ENCODE peak calls at places on chromosomes 7 and 10, in four cellular contexts. One of them, this sample, is unnamed.

GRCh38 chr10:127612-128432 is 7.4 kb upstream of the ZMYND11 start:
- DNase-seq in heart left ventricle: no peak
- DNase-seq in body of pancreas: no peak
- DNase-seq in BJ: no peak
- DNase-seq in this sample: no peak

GRCh38 chr7:135253851-135254815 is 20.5 kb downstream of the STRA8 start:
- DNase-seq in BJ: peak; percentile 31
- DNase-seq in heart left ventricle: peak; percentile 83
- DNase-seq in body of pancreas: peak; percentile 32
- DNase-seq in this sample: peak; percentile 42

GRCh38 chr7:52616552-52616951 is 418.9 kb upstream of the POM121L12 start:
- DNase-seq in heart left ventricle: no peak
- DNase-seq in body of pancreas: no peak
- DNase-seq in BJ: no peak
- DNase-seq in this sample: no peak

GRCh38 chr7:105224884-105225651 is 163.7 kb downstream of the SRPK2 start:
- DNase-seq in body of pancreas: peak; percentile 33
- DNase-seq in BJ: peak; percentile 58
- DNase-seq in heart left ventricle: no peak
- DNase-seq in this sample: peak; percentile 85

GRCh38 chr10:74145133-74145532 is 5.5 kb downstream of the AP3M1 start:
- DNase-seq in body of pancreas: no peak
- DNase-seq in heart left ventricle: no peak
- DNase-seq in BJ: peak; percentile 74
- DNase-seq in this sample: peak; percentile 53

GRCh38 chr7:26201261-26202018 is at the start of gene CBX3:
- DNase-seq in heart left ventricle: peak; percentile 91
- DNase-seq in BJ: no peak
- DNase-seq in body of pancreas: peak; percentile 86
- DNase-seq in this sample: peak; percentile 27

GRCh38 chr7:155545348-155545747 is 1.0 kb downstream of the CNPY1 start:
- DNase-seq in body of pancreas: no peak
- DNase-seq in heart left ventricle: no peak
- DNase-seq in BJ: no peak
- DNase-seq in this sample: no peak

GRCh38 chr10:116053910-116054309 is 219.1 kb downstream of the GFRA1 start:
- DNase-seq in heart left ventricle: no peak
- DNase-seq in BJ: no peak
- DNase-seq in body of pancreas: no peak
- DNase-seq in this sample: peak; percentile 31

GRCh38 chr10:112278871-112279270 is 4.3 kb upstream of the TECTB start:
- DNase-seq in body of pancreas: no peak
- DNase-seq in BJ: no peak
- DNase-seq in heart left ventricle: no peak
- DNase-seq in this sample: no peak

GRCh38 chr10:70779685-70780369 is 5.3 kb downstream of the TBATA start:
- DNase-seq in heart left ventricle: no peak
- DNase-seq in BJ: no peak
- DNase-seq in body of pancreas: no peak
- DNase-seq in this sample: no peak

GRCh38 chr10:5447611-5448071 is 35.3 kb downstream of the NET1 start:
- DNase-seq in body of pancreas: no peak
- DNase-seq in BJ: no peak
- DNase-seq in heart left ventricle: no peak
- DNase-seq in this sample: no peak

GRCh38 chr10:93815304-93816091 is 57.8 kb downstream of the LGI1 start:
- DNase-seq in heart left ventricle: no peak
- DNase-seq in BJ: no peak
- DNase-seq in body of pancreas: no peak
- DNase-seq in this sample: no peak

GRCh38 chr10:71697938-71698709 is 21.5 kb downstream of the C10orf105 start:
- DNase-seq in body of pancreas: no peak
- DNase-seq in BJ: no peak
- DNase-seq in heart left ventricle: no peak
- DNase-seq in this sample: no peak

GRCh38 chr10:97780991-97781540 is 9.3 kb upstream of the SFRP5 start:
- DNase-seq in body of pancreas: no peak
- DNase-seq in BJ: no peak
- DNase-seq in heart left ventricle: no peak
- DNase-seq in this sample: no peak

GRCh38 chr10:61284222-61284890 is 168.8 kb downstream of the TMEM26 start:
- DNase-seq in heart left ventricle: no peak
- DNase-seq in BJ: peak; percentile 26
- DNase-seq in body of pancreas: no peak
- DNase-seq in this sample: no peak

GRCh38 chr7:106284516-106285050 is at the start of gene NAMPT:
- DNase-seq in body of pancreas: peak; percentile 63
- DNase-seq in BJ: no peak
- DNase-seq in heart left ventricle: peak; percentile 53
- DNase-seq in this sample: no peak

GRCh38 chr7:129161524-129161923 is 17.0 kb downstream of the TSPAN33 start:
- DNase-seq in heart left ventricle: no peak
- DNase-seq in body of pancreas: no peak
- DNase-seq in BJ: no peak
- DNase-seq in this sample: no peak

GRCh38 chr10:96768136-96768535 is 47.8 kb upstream of the PIK3AP1 start:
- DNase-seq in body of pancreas: no peak
- DNase-seq in heart left ventricle: no peak
- DNase-seq in BJ: no peak
- DNase-seq in this sample: no peak

GRCh38 chr7:133845005-133845404 is 282.1 kb upstream of the LRGUK start:
- DNase-seq in body of pancreas: no peak
- DNase-seq in heart left ventricle: no peak
- DNase-seq in BJ: no peak
- DNase-seq in this sample: no peak

GRCh38 chr7:27419581-27420177 is 177.1 kb downstream of the EVX1 start:
- DNase-seq in heart left ventricle: no peak
- DNase-seq in BJ: no peak
- DNase-seq in body of pancreas: no peak
- DNase-seq in this sample: no peak

GRCh38 chr10:67883710-67884312 is 645 bp upstream of the SIRT1 start:
- DNase-seq in body of pancreas: no peak
- DNase-seq in heart left ventricle: no peak
- DNase-seq in BJ: no peak
- DNase-seq in this sample: no peak

GRCh38 chr7:100220833-100221718 is 1.3 kb downstream of the PVRIG start:
- DNase-seq in heart left ventricle: no peak
- DNase-seq in body of pancreas: no peak
- DNase-seq in BJ: no peak
- DNase-seq in this sample: no peak
- H3K4me3 ChIP-seq in heart left ventricle: no peak overlapping the region
- H3K4me3 ChIP-seq in body of pancreas: no peak overlapping the region
- H3K4me3 ChIP-seq in BJ: no peak overlapping the region
- H3K4me3 ChIP-seq in this sample: no peak overlapping the region

DNA sequence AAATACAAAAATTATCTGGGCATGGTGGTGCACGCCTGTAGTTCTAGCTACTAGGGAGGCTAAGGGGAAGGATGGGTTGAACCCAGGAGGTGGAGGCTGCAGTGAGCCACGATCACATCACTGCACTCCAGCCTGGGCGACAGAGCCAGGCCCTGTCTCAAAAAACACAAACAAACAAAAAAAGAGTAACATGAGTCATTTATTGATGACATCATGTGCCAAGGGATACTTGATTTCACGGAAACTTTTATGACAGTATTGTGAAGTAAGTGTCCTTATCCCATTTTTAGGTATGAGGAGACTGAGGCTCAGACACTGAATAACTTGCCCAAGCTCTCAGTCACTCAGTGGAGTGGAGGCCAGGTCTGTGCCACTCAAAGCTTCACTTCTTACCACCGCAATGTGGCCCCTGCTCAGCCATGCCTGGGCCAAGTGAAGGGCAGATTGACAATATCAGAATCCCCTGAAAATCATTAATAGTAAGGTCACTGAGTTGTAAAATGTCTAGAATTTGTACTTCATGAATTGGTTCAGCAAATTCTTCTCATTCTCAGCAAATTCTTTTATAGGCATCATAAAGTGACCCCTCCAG is 36.5 kb downstream of the EMX2 start:
- DNase-seq in body of pancreas: no peak
- DNase-seq in heart left ventricle: no peak
- DNase-seq in BJ: no peak
- DNase-seq in this sample: no peak
- H3K4me3 ChIP-seq in body of pancreas: no peak overlapping the region
- H3K4me3 ChIP-seq in heart left ventricle: no peak overlapping the region
- H3K4me3 ChIP-seq in BJ: no peak overlapping the region
- H3K4me3 ChIP-seq in this sample: no peak overlapping the region

GRCh38 chr7:3260425-3260762 is 40.7 kb upstream of the SDK1 start:
- DNase-seq in BJ: no peak
- DNase-seq in body of pancreas: no peak
- DNase-seq in heart left ventricle: no peak
- DNase-seq in this sample: no peak
- H3K4me3 ChIP-seq in BJ: peak overlapping the region; percentile 37
- H3K4me3 ChIP-seq in body of pancreas: no peak overlapping the region
- H3K4me3 ChIP-seq in heart left ventricle: peak overlapping the region; percentile 41
- H3K4me3 ChIP-seq in this sample: peak overlapping the region; percentile 55

DNA sequence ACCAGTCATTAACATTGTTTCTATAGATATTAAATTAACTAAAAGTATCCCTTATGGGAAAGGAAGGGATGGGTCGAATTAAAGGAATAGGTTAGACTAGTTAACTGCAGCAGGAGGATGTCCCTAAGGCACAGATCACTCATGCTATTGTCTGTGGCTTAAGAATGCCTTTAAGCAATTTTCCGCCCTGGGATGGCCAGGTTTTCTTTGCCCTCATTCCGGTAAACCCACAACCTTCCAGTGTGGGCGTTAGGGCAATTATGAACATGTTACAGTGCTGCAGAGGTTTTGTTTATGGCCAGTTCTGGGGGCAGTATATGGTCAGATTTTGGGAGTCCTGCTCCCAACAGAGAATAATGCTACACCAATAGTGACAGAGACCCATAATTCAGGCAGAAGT is 139.3 kb upstream of the CDK13 start:
- DNase-seq in body of pancreas: no peak
- DNase-seq in heart left ventricle: no peak
- DNase-seq in BJ: no peak
- DNase-seq in this sample: no peak
- H3K4me3 ChIP-seq in body of pancreas: no peak overlapping the region
- H3K4me3 ChIP-seq in heart left ventricle: no peak overlapping the region
- H3K4me3 ChIP-seq in BJ: no peak overlapping the region
- H3K4me3 ChIP-seq in this sample: no peak overlapping the region

GRCh38 chr7:123528265-123528664 is 6.1 kb downstream of the IQUB start:
- DNase-seq in BJ: no peak
- DNase-seq in body of pancreas: no peak
- DNase-seq in heart left ventricle: no peak
- DNase-seq in this sample: no peak
- H3K4me3 ChIP-seq in BJ: no peak overlapping the region
- H3K4me3 ChIP-seq in body of pancreas: no peak overlapping the region
- H3K4me3 ChIP-seq in heart left ventricle: no peak overlapping the region
- H3K4me3 ChIP-seq in this sample: no peak overlapping the region

DNA sequence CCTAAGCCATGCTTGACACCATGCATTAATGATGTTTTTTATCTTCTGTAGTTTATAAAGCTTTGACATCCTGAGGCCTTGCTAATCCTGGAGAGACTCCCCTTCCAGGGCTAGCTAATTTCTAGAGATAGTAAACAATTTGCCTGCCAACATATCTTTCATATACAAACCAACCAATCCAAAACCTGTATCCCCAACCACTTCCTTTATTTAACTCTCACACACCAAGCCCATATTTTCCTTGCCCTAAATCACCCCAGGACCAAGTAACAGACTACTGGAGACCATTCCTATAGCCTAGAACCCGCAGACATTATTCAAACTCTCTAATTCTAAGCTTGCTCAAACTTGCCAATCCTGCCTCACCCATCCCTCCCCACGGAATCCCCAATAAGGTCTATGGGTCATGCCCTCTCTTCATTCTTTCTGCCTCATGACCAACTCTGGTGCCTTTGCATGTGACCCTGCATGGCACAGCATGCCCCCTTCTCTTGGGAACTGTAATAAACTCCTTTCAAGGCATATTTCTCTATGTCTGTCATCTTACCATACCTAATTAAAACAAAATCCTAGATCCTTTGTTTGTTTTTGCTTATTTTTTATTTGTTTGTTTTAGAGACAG is 116.6 kb upstream of the CACUL1 start:
- DNase-seq in BJ: no peak
- DNase-seq in body of pancreas: no peak
- DNase-seq in heart left ventricle: no peak
- DNase-seq in this sample: no peak
- H3K4me3 ChIP-seq in BJ: no peak overlapping the region
- H3K4me3 ChIP-seq in body of pancreas: no peak overlapping the region
- H3K4me3 ChIP-seq in heart left ventricle: no peak overlapping the region
- H3K4me3 ChIP-seq in this sample: no peak overlapping the region

GRCh38 chr10:79937661-79938226 is 11.2 kb downstream of the SFTPD start:
- DNase-seq in BJ: no peak
- DNase-seq in heart left ventricle: no peak
- DNase-seq in body of pancreas: no peak
- DNase-seq in this sample: peak; percentile 22
- H3K4me3 ChIP-seq in BJ: no peak overlapping the region
- H3K4me3 ChIP-seq in heart left ventricle: no peak overlapping the region
- H3K4me3 ChIP-seq in body of pancreas: no peak overlapping the region
- H3K4me3 ChIP-seq in this sample: no peak overlapping the region

DNA sequence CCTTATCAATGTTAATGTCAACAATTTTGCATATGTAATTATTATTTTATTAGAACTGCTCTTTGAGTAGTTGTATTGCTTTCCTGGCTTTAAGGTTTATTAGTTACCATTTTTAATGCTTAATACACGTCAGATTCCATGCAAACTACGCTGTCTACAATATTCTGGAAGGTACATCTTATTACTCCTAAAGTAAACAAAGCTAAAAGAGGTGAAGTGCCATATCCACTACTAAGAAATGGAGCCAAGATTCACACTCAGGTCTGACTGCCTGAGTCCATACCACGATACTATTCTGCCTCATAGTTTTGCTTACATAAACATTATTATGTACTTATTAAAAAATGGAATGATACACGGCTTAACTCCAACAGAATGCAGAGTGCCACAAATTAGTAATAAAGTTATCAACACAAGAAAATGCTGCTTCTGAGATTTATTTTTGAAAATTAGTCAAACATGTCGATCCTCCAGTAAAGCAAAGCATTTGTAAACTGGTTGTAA is 1.2 kb upstream of the DMTF1 start:
- DNase-seq in BJ: no peak
- DNase-seq in heart left ventricle: no peak
- DNase-seq in body of pancreas: no peak
- DNase-seq in this sample: no peak
- H3K4me3 ChIP-seq in BJ: peak overlapping the region; percentile 91
- H3K4me3 ChIP-seq in heart left ventricle: no peak overlapping the region
- H3K4me3 ChIP-seq in body of pancreas: no peak overlapping the region
- H3K4me3 ChIP-seq in this sample: no peak overlapping the region

GRCh38 chr7:19111474-19112143 is 5.8 kb downstream of the TWIST1 start:
- DNase-seq in BJ: no peak
- DNase-seq in body of pancreas: no peak
- DNase-seq in heart left ventricle: no peak
- DNase-seq in this sample: no peak
- H3K4me3 ChIP-seq in BJ: peak overlapping the region; percentile 87
- H3K4me3 ChIP-seq in body of pancreas: no peak overlapping the region
- H3K4me3 ChIP-seq in heart left ventricle: no peak overlapping the region
- H3K4me3 ChIP-seq in this sample: no peak overlapping the region

GRCh38 chr10:43573250-43574034 is 974 bp downstream of the ZNF239 start:
- DNase-seq in BJ: no peak
- DNase-seq in body of pancreas: no peak
- DNase-seq in heart left ventricle: no peak
- DNase-seq in this sample: no peak
- H3K4me3 ChIP-seq in BJ: peak overlapping the region; percentile 64
- H3K4me3 ChIP-seq in body of pancreas: peak overlapping the region; percentile 46
- H3K4me3 ChIP-seq in heart left ventricle: peak overlapping the region; percentile 63
- H3K4me3 ChIP-seq in this sample: peak overlapping the region; percentile 64